ENCODE peak calls at places on chromosomes 11 and 22, in four cellular contexts. One of them, this sample, is unnamed.

GRCh38 chr11:74592063-74592440 is 330 bp upstream of the POLD3 start:
- DNase-seq in lower lobe of right lung: no peak
- DNase-seq in GM20000: no peak
- DNase-seq in mucosa of gallbladder: no peak
- DNase-seq in this sample: no peak

GRCh38 chr11:72038491-72038890 is 39.8 kb downstream of the IL18BP start:
- DNase-seq in GM20000: no peak
- DNase-seq in lower lobe of right lung: no peak
- DNase-seq in mucosa of gallbladder: peak
- DNase-seq in this sample: no peak

GRCh38 chr11:116782728-116783127 is 5.1 kb downstream of the ZPR1 start:
- DNase-seq in mucosa of gallbladder: no peak
- DNase-seq in GM20000: no peak
- DNase-seq in lower lobe of right lung: no peak
- DNase-seq in this sample: no peak

GRCh38 chr11:22920939-22921565 is 60.8 kb upstream of the CCDC179 start:
- DNase-seq in lower lobe of right lung: no peak
- DNase-seq in mucosa of gallbladder: peak
- DNase-seq in GM20000: peak
- DNase-seq in this sample: no peak

GRCh38 chr11:83061883-83062282 is 9.8 kb downstream of the RAB30 start:
- DNase-seq in GM20000: peak
- DNase-seq in lower lobe of right lung: no peak
- DNase-seq in mucosa of gallbladder: no peak
- DNase-seq in this sample: no peak

GRCh38 chr22:24146190-24146616 is 35.1 kb upstream of the SUSD2 start:
- DNase-seq in mucosa of gallbladder: peak
- DNase-seq in GM20000: peak
- DNase-seq in lower lobe of right lung: peak
- DNase-seq in this sample: peak

GRCh38 chr11:26726960-26727359 is 5.1 kb upstream of the SLC5A12 start:
- DNase-seq in mucosa of gallbladder: no peak
- DNase-seq in GM20000: no peak
- DNase-seq in lower lobe of right lung: no peak
- DNase-seq in this sample: no peak

GRCh38 chr11:13229136-13229535 is 48.5 kb upstream of the BMAL1 start:
- DNase-seq in lower lobe of right lung: no peak
- DNase-seq in GM20000: no peak
- DNase-seq in mucosa of gallbladder: no peak
- DNase-seq in this sample: no peak

GRCh38 chr11:100484948-100485347 is 202.1 kb upstream of the ARHGAP42 start:
- DNase-seq in GM20000: no peak
- DNase-seq in lower lobe of right lung: no peak
- DNase-seq in mucosa of gallbladder: no peak
- DNase-seq in this sample: no peak

GRCh38 chr22:44587004-44587793 is 89.2 kb upstream of the RTL6 start:
- DNase-seq in lower lobe of right lung: peak
- DNase-seq in mucosa of gallbladder: no peak
- DNase-seq in GM20000: no peak
- DNase-seq in this sample: peak

GRCh38 chr11:2796508-2797180 is 88.9 kb downstream of the CDKN1C start:
- DNase-seq in lower lobe of right lung: peak
- DNase-seq in mucosa of gallbladder: no peak
- DNase-seq in GM20000: no peak
- DNase-seq in this sample: peak